ENCODE peak calls at places on chromosome 14, in ten cellular contexts. E is sigmoid colon; R is neural progenitor cell; T is CD8-positive, alpha-beta T cell; P is aorta; Z is IMR-90; H is astrocyte; L is tibial nerve; I is Peyer's patch; S is CD4-positive, CD25-positive, alpha-beta regulatory T cell. A is an unnamed sample.

GRCh38 chr14:80681651-80682050 is 259.9 kb downstream of the CEP128 start:
- DNase-seq in E (no peak), R (no peak), T (no peak), P (no peak), Z (peak), H (no peak), L (no peak), I (no peak), S (no peak), A (no peak)

GRCh38 chr14:76050797-76051392 is 65.3 kb downstream of the IFT43 start:
- DNase-seq in E (no peak), R (peak), T (peak), P (no peak), Z (peak), H (peak), L (peak), I (no peak), S (peak), A (peak)

GRCh38 chr14:104655128-104655848 is 34.1 kb upstream of the INF2 start:
- DNase-seq in E (no peak), R (no peak), T (no peak), P (no peak), Z (no peak), H (no peak), L (no peak), I (peak), S (no peak), A (no peak)

GRCh38 chr14:35898217-35898775 is 72.2 kb downstream of the BRMS1L start:
- DNase-seq in E (no peak), R (peak), T (no peak), P (no peak), Z (no peak), H (no peak), L (no peak), I (no peak), S (no peak), A (no peak)

GRCh38 chr14:90675399-90675798 is 140.8 kb downstream of the TTC7B start:
- DNase-seq in E (no peak), R (no peak), T (no peak), P (peak), Z (peak), H (peak), L (no peak), I (no peak), S (no peak), A (no peak)

GRCh38 chr14:81315344-81315743 is 84.8 kb downstream of the STON2 start:
- DNase-seq in E (no peak), R (peak), T (no peak), P (no peak), Z (no peak), H (peak), L (no peak), I (no peak), S (no peak), A (no peak)

GRCh38 chr14:80565001-80565400 is 353.7 kb upstream of the DIO2 start:
- DNase-seq in E (no peak), R (no peak), T (no peak), P (no peak), Z (no peak), H (no peak), L (no peak), I (no peak), S (no peak), A (no peak)

GRCh38 chr14:68047910-68048309 is 228.3 kb downstream of the RAD51B start:
- DNase-seq in E (no peak), R (no peak), T (no peak), P (no peak), Z (peak), H (peak), L (no peak), I (no peak), S (no peak), A (no peak)

GRCh38 chr14:36319899-36320209 is 583 bp downstream of the MBIP start:
- DNase-seq in E (no peak), R (no peak), T (no peak), P (no peak), Z (peak), H (peak), L (no peak), I (no peak), S (no peak), A (no peak)

GRCh38 chr14:43790681-43791080 is 716.4 kb downstream of the FSCB start:
- DNase-seq in E (no peak), R (no peak), T (no peak), P (no peak), Z (no peak), H (no peak), L (no peak), I (no peak), S (no peak), A (no peak)

GRCh38 chr14:68607852-68608232 is 185.0 kb downstream of the ZFP36L1 start:
- DNase-seq in E (no peak), R (no peak), T (no peak), P (no peak), Z (no peak), H (no peak), L (no peak), I (no peak), S (no peak), A (no peak)

GRCh38 chr14:72682188-72682587 is 211.7 kb downstream of the DPF3 start:
- DNase-seq in E (no peak), R (no peak), T (no peak), P (no peak), Z (peak), H (no peak), L (no peak), I (no peak), S (no peak), A (no peak)

GRCh38 chr14:102280376-102280962 is 24.5 kb downstream of the MOK start:
- DNase-seq in E (no peak), R (no peak), T (no peak), P (no peak), Z (peak), H (peak), L (no peak), I (no peak), S (no peak), A (no peak)

GRCh38 chr14:75458305-75458704 is 30.5 kb downstream of the JDP2 start:
- DNase-seq in E (no peak), R (no peak), T (no peak), P (no peak), Z (no peak), H (no peak), L (no peak), I (no peak), S (no peak), A (no peak)

GRCh38 chr14:22555573-22556011 is 33.4 kb downstream of the DAD1 start:
- DNase-seq in E (no peak), R (no peak), T (peak), P (no peak), Z (peak), H (peak), L (no peak), I (no peak), S (peak), A (peak)
- H3K27ac ChIP-seq in E (no peak), R (no peak), T (peak), P (no peak), Z (no peak), H (peak), L (no peak), I (peak), S (peak), A (peak)

DNA sequence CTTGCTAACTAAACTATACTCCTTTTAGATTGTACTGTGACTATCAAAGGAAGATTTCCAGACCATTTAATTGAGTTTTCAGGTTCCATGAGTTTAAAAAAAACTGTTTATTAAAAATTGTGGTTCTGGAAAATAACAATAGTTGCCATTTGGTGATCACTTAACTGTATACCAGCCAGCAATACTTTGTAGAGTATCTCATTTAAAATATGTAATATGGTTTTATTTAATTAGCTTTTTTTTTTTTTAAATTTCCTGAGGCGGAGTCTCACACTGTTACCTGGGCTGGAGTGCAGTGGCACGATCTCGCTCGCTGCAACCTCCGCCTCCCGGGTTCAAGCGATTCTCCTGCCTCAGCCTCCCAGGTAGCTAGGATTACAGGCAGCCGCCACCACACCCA is 7.4 kb downstream of the MARK3 start:
- DNase-seq in E (no peak), R (no peak), T (no peak), P (no peak), Z (no peak), H (no peak), L (no peak), I (no peak), S (no peak), A (no peak)
- H3K27ac ChIP-seq in E (no peak), R (no peak), T (no peak), P (no peak), Z (no peak), H (no peak), L (no peak), I (no peak), S (no peak), A (no peak)

GRCh38 chr14:66311935-66312334 is 174.2 kb upstream of the CCDC196 start:
- DNase-seq in E (no peak), R (no peak), T (no peak), P (no peak), Z (no peak), H (no peak), L (no peak), I (no peak), S (no peak), A (no peak)

GRCh38 chr14:66311058-66311457 is 175.1 kb upstream of the CCDC196 start:
- DNase-seq in E (no peak), R (no peak), T (no peak), P (no peak), Z (no peak), H (no peak), L (no peak), I (no peak), S (no peak), A (no peak)

GRCh38 chr14:66315098-66315497 is 171.1 kb upstream of the CCDC196 start:
- DNase-seq in E (no peak), R (no peak), T (no peak), P (no peak), Z (no peak), H (no peak), L (no peak), I (no peak), S (no peak), A (no peak)

DNA sequence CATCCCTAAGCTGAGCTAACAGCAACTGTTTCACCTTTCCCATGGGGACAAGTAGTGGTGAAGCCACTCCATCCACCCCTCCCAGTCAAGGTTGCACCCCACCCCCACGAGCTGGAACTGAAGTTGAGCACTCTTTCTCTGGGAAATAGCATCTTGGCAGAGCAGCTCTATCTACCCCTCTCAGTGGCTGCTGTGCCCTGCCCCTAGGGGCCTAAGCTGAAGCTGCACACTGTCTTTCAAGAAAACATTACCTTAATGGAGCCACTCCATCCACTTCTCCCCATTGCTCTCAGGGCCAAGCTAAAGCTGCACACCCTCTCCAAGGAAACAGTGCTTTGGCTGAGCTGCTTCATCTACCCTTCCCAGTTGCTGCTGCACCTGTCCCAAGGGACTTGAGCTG is 170.6 kb upstream of the CCDC196 start:
- DNase-seq in E (no peak), R (peak), T (no peak), P (no peak), Z (no peak), H (no peak), L (no peak), I (no peak), S (no peak), A (no peak)
- H3K27ac ChIP-seq in E (no peak), R (no peak), T (no peak), P (no peak), Z (no peak), H (no peak), L (no peak), I (no peak), S (no peak), A (no peak)

DNA sequence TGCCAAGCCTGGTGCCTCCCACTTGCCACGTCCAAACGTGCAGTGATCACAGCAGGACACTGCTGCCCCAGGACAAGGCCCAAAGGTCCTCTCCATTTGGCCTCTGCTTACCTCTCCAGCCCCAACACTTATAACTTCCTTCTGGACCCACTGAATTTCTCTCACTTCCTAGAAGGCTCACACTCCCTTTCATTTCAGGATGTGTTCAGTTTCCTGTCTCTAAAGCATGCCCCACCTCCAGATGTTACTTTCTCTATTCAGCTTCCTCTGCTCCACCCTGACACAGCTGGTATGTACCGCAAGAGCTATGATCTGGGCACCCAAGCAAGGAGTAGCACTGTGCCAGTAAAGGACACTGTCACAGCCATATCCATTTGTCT is 33.0 kb downstream of the CDKL1 start:
- DNase-seq in E (no peak), R (no peak), T (peak), P (no peak), Z (peak), H (no peak), L (peak), I (no peak), S (peak), A (peak)
- H3K27ac ChIP-seq in E (peak), R (no peak), T (peak), P (no peak), Z (peak), H (no peak), L (peak), I (peak), S (peak), A (peak)

DNA sequence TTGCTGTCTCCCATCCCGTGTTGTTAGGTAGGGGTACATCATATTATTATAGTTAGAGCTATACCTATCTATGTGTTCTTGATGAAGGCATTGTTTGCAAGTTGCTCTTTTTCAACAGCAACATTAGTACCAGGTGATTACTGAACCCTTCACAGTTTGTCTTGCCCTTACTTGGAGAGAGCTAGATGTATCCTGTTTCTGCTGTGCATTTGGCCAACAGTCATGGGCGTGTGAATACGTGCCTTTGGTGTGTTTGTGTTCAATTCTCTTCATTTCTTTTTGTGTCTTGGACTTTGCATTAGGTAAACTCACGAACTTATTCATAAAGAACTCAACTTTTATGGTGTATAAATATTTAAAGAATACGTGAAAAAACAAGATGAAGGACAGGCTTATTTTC is 14.3 kb downstream of the ARF6 start:
- DNase-seq in E (no peak), R (no peak), T (no peak), P (no peak), Z (no peak), H (no peak), L (no peak), I (no peak), S (peak), A (no peak)
- H3K27ac ChIP-seq in E (no peak), R (no peak), T (no peak), P (no peak), Z (peak), H (peak), L (no peak), I (no peak), S (no peak), A (no peak)

DNA sequence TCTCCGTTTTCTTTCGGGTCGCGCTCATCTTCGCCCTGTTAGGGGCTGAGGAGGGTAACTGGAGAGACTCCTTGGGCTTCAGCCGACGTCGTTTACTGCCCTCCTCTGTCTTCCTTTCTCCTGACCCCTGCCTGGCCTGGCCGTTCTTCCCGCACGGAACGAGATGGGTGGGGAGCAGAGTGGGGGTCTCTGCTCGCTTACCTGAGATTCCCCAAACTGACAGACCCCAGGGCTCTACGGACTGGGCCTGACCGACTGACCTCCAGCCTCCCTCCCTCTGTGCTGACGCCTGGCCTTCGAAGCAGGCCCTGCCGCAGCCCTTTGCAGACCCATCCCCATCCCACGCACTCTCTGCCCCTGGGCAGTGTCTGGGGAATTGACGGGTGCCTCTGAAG is 439 bp downstream of the GOLGA5 start:
- DNase-seq in E (peak), R (peak), T (peak), P (no peak), Z (peak), H (peak), L (no peak), I (no peak), S (no peak), A (no peak)
- H3K27ac ChIP-seq in E (peak), R (peak), T (peak), P (no peak), Z (peak), H (peak), L (peak), I (peak), S (peak), A (peak)